ENCODE peak calls at places on chromosomes 6 and 20, in six cellular contexts. One of them, this sample, is unnamed.

GRCh38 chr20:46330072-46330763 is 21.9 kb upstream of the CDH22 start:
- DNase-seq in thyroid gland: peak
- DNase-seq in PC-3: no peak
- DNase-seq in kidney: peak
- DNase-seq in K562: no peak
- DNase-seq in heart right ventricle: no peak
- DNase-seq in this sample: no peak

GRCh38 chr6:117169781-117170281 is 95.5 kb upstream of the VGLL2 start:
- DNase-seq in thyroid gland: no peak
- DNase-seq in PC-3: peak
- DNase-seq in kidney: no peak
- DNase-seq in K562: no peak
- DNase-seq in heart right ventricle: no peak
- DNase-seq in this sample: no peak

GRCh38 chr20:33653900-33654596 is 8.1 kb upstream of the C20orf144 start:
- DNase-seq in thyroid gland: peak
- DNase-seq in PC-3: peak
- DNase-seq in kidney: peak
- DNase-seq in K562: no peak
- DNase-seq in heart right ventricle: no peak
- DNase-seq in this sample: peak

GRCh38 chr20:62805365-62805710 is 703 bp downstream of the OGFR start:
- DNase-seq in thyroid gland: no peak
- DNase-seq in PC-3: peak
- DNase-seq in kidney: no peak
- DNase-seq in K562: no peak
- DNase-seq in heart right ventricle: no peak
- DNase-seq in this sample: no peak

GRCh38 chr20:57696401-57696961 is 13.3 kb downstream of the PMEPA1 start:
- DNase-seq in thyroid gland: no peak
- DNase-seq in PC-3: no peak
- DNase-seq in kidney: no peak
- DNase-seq in K562: no peak
- DNase-seq in heart right ventricle: no peak
- DNase-seq in this sample: no peak

GRCh38 chr6:142693446-142693845 is 251.5 kb downstream of the HIVEP2 start:
- DNase-seq in thyroid gland: no peak
- DNase-seq in PC-3: peak
- DNase-seq in kidney: no peak
- DNase-seq in K562: no peak
- DNase-seq in heart right ventricle: no peak
- DNase-seq in this sample: no peak

GRCh38 chr6:161276605-161277155 is 2.8 kb upstream of the AGPAT4 start:
- DNase-seq in thyroid gland: no peak
- DNase-seq in PC-3: no peak
- DNase-seq in kidney: no peak
- DNase-seq in K562: no peak
- DNase-seq in heart right ventricle: no peak
- DNase-seq in this sample: no peak

GRCh38 chr6:67896476-67896875 is 738.6 kb upstream of the ADGRB3 start:
- DNase-seq in thyroid gland: no peak
- DNase-seq in PC-3: no peak
- DNase-seq in kidney: no peak
- DNase-seq in K562: no peak
- DNase-seq in heart right ventricle: no peak
- DNase-seq in this sample: no peak

GRCh38 chr20:55777641-55778040 is 227.7 kb downstream of the CBLN4 start:
- DNase-seq in thyroid gland: no peak
- DNase-seq in PC-3: no peak
- DNase-seq in kidney: no peak
- DNase-seq in K562: no peak
- DNase-seq in heart right ventricle: no peak
- DNase-seq in this sample: no peak

GRCh38 chr20:62735331-62735821 is 26.7 kb downstream of the NTSR1 start:
- DNase-seq in thyroid gland: no peak
- DNase-seq in PC-3: no peak
- DNase-seq in kidney: peak
- DNase-seq in K562: no peak
- DNase-seq in heart right ventricle: no peak
- DNase-seq in this sample: no peak

GRCh38 chr6:130377911-130378310 is 12.1 kb downstream of the TMEM200A start:
- DNase-seq in thyroid gland: no peak
- DNase-seq in PC-3: no peak
- DNase-seq in kidney: no peak
- DNase-seq in K562: no peak
- DNase-seq in heart right ventricle: no peak
- DNase-seq in this sample: no peak

GRCh38 chr20:18052856-18053255 is 4.9 kb downstream of the OVOL2 start:
- DNase-seq in thyroid gland: no peak
- DNase-seq in PC-3: no peak
- DNase-seq in kidney: no peak
- DNase-seq in K562: no peak
- DNase-seq in heart right ventricle: no peak
- DNase-seq in this sample: no peak

GRCh38 chr20:37384683-37385174 is 38.8 kb downstream of the SRC start:
- DNase-seq in thyroid gland: peak
- DNase-seq in PC-3: peak
- DNase-seq in kidney: peak
- DNase-seq in K562: peak
- DNase-seq in heart right ventricle: peak
- DNase-seq in this sample: peak

DNA sequence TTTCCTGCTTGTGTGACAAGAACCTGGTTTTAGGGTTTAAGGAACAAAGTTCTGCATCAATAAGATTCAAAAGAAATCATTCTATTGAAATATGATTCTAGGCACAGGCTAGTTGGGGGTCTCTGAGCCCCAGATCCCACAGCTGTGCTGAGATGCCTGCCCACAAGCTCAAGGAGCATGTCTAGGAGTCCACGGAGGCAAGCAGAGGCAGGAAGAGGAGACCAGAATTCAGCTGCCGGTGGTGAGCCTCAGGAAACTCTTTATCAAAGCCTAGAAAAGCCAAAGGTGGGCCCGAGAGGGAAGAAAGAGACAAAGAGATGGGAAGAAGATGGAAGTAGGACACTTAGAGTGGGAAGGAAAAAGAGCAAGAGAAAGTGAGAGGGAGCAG is 40.7 kb upstream of the DDR1 start:
- DNase-seq in thyroid gland: no peak
- DNase-seq in PC-3: no peak
- DNase-seq in kidney: no peak
- DNase-seq in K562: no peak
- DNase-seq in heart right ventricle: no peak
- DNase-seq in this sample: no peak
- H3K27ac ChIP-seq in thyroid gland: peak
- H3K27ac ChIP-seq in PC-3: no peak
- H3K27ac ChIP-seq in kidney: no peak
- H3K27ac ChIP-seq in K562: no peak
- H3K27ac ChIP-seq in heart right ventricle: no peak
- H3K27ac ChIP-seq in this sample: no peak

DNA sequence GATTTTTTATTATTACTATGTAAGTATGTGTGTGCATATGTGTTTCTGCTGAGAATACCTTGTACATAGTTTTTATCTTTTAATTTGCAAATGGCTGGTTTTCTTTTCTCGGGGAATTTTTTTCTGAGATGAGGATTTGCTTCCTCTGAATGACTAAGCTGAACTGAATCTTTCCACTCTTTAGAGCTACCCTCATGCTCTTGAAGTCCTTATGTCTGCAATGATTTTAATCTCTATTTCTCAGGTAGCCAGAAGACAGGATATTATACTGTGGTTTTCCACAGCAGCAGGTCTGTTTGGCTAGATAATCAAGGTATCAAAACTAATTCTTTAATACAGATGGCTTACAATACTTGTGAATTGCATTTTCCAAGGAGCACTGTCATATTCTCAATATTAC is 114.6 kb downstream of the PLCB1 start:
- DNase-seq in thyroid gland: no peak
- DNase-seq in PC-3: no peak
- DNase-seq in kidney: no peak
- DNase-seq in K562: no peak
- DNase-seq in heart right ventricle: no peak
- DNase-seq in this sample: no peak
- H3K27ac ChIP-seq in thyroid gland: no peak
- H3K27ac ChIP-seq in PC-3: no peak
- H3K27ac ChIP-seq in kidney: no peak
- H3K27ac ChIP-seq in K562: no peak
- H3K27ac ChIP-seq in heart right ventricle: no peak
- H3K27ac ChIP-seq in this sample: no peak

GRCh38 chr6:90256698-90257485 is 39.8 kb downstream of the BACH2 start:
- DNase-seq in thyroid gland: no peak
- DNase-seq in PC-3: peak
- DNase-seq in kidney: no peak
- DNase-seq in K562: no peak
- DNase-seq in heart right ventricle: no peak
- DNase-seq in this sample: no peak
- H3K27ac ChIP-seq in thyroid gland: no peak
- H3K27ac ChIP-seq in PC-3: peak
- H3K27ac ChIP-seq in kidney: no peak
- H3K27ac ChIP-seq in K562: no peak
- H3K27ac ChIP-seq in heart right ventricle: no peak
- H3K27ac ChIP-seq in this sample: no peak

GRCh38 chr6:30750379-30750668 is 6.0 kb upstream of the IER3 start:
- DNase-seq in thyroid gland: no peak
- DNase-seq in PC-3: no peak
- DNase-seq in kidney: peak
- DNase-seq in K562: no peak
- DNase-seq in heart right ventricle: no peak
- DNase-seq in this sample: no peak

GRCh38 chr6:30748851-30749540 is 4.6 kb upstream of the IER3 start:
- DNase-seq in thyroid gland: no peak
- DNase-seq in PC-3: peak
- DNase-seq in kidney: no peak
- DNase-seq in K562: no peak
- DNase-seq in heart right ventricle: no peak
- DNase-seq in this sample: no peak

GRCh38 chr6:30747300-30747687 is 2.9 kb upstream of the IER3 start:
- DNase-seq in thyroid gland: no peak
- DNase-seq in PC-3: no peak
- DNase-seq in kidney: no peak
- DNase-seq in K562: no peak
- DNase-seq in heart right ventricle: no peak
- DNase-seq in this sample: no peak

GRCh38 chr6:30749554-30750378 is 5.4 kb upstream of the IER3 start:
- DNase-seq in thyroid gland: peak
- DNase-seq in PC-3: peak
- DNase-seq in kidney: peak
- DNase-seq in K562: no peak
- DNase-seq in heart right ventricle: no peak
- DNase-seq in this sample: no peak

DNA sequence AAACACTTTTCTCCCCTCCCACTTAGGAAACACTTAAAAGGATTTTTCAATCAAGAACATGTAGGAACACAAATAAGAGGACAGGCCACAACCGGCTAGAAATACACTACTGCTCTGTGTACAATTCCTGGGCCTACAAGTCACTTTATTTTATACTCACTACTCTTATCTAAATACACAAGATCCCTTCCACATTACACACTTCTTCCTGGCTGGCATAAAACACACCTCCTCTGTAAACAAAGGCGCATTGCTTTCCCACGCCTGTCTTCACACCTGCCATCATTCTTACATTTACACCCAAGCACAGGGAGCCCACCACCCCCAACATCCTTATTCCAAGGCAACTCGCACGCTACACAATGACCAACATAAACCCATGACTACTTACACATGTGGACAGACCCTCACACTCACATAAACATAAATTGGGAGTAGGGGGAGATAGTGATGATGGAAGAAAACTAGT is 4.0 kb upstream of the IER3 start:
- DNase-seq in thyroid gland: no peak
- DNase-seq in PC-3: peak
- DNase-seq in kidney: no peak
- DNase-seq in K562: no peak
- DNase-seq in heart right ventricle: no peak
- DNase-seq in this sample: no peak
- H3K27ac ChIP-seq in thyroid gland: no peak
- H3K27ac ChIP-seq in PC-3: peak
- H3K27ac ChIP-seq in kidney: peak
- H3K27ac ChIP-seq in K562: no peak
- H3K27ac ChIP-seq in heart right ventricle: no peak
- H3K27ac ChIP-seq in this sample: peak

DNA sequence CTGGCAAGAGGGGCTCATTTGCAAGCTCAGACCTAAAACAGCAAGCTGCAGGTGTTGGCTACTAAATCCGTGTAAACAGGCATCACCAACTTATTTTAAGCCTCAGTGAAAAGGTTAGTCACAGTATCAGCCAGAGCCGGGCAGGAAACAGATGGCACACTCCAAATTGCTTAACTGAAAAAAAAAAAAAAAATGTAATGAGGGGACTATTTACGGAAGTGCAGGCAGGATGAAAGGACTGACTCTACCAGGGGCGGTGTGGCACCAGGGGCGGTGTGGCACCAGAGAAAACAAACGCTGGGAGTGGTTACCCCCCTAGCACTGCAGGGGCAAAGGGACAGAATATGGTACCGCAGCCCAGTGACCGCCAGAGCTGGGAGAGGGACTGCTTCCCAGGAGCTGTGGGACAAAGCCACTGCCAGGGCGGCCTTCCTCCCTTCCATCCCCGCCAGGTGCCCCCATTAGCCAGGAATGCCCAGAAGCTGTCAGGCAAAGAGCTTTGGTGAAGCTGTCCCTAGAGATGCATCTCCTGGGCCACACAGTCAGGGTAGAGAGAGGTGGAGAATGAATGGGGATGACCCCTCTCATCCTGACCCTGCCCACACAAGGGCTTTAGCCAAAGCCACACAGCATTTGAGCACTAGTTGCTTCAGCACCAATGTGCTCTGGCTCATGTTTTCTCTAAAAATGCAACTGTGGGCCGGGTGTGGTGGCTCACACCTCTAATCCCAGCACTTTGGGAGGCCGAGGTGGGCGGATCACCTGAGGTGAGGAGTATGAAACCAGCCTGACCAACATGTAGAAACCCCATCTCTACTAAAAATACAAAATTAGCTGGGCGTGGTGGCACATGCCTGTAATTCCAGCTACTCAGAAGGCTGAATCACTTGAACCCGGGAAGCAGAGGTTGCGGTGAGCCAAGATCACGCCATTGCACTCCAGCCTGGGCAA is 39.6 kb upstream of the GFOD1 start:
- DNase-seq in thyroid gland: peak
- DNase-seq in PC-3: no peak
- DNase-seq in kidney: peak
- DNase-seq in K562: no peak
- DNase-seq in heart right ventricle: peak
- DNase-seq in this sample: peak
- H3K27ac ChIP-seq in thyroid gland: peak
- H3K27ac ChIP-seq in PC-3: no peak
- H3K27ac ChIP-seq in kidney: peak
- H3K27ac ChIP-seq in K562: no peak
- H3K27ac ChIP-seq in heart right ventricle: peak
- H3K27ac ChIP-seq in this sample: peak

DNA sequence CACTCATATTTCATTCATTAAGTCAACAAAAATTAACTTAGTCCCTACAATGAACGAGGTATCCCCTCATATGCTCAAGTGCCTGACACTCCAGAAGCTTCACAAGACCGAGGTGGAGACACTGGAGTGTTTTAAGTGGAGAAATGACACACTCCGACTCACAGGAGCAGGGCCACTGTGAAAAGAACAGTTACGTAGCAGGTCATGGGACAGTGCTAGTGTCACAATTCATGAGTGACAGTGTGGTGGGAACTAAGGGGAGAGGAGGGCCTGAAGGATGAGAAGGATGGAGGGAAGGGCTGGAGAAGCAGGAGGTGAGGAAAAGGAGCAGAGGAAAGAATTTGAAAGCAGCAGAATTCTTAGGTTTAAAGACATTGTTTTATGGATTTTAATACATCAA is 1.3 kb upstream of the HLA-A start:
- DNase-seq in thyroid gland: no peak
- DNase-seq in PC-3: no peak
- DNase-seq in kidney: no peak
- DNase-seq in K562: no peak
- DNase-seq in heart right ventricle: no peak
- DNase-seq in this sample: no peak
- H3K27ac ChIP-seq in thyroid gland: no peak
- H3K27ac ChIP-seq in PC-3: no peak
- H3K27ac ChIP-seq in kidney: no peak
- H3K27ac ChIP-seq in K562: no peak
- H3K27ac ChIP-seq in heart right ventricle: peak
- H3K27ac ChIP-seq in this sample: no peak